ENCODE peak calls at places on chromosomes 3 and 15, in four cellular contexts. One of them, this sample, is unnamed.

GRCh38 chr3:58299839-58300516 is 6.1 kb upstream of the RPP14 start:
- DNase-seq in B cell: peak; percentile 51
- DNase-seq in NCI-H1694: no peak
- DNase-seq in stimulated activated CD4-positive, alpha-beta T cell treated with anti-CD3 and anti-CD28 coated beads, Interleukin-1b, Interleukin-23, amount 100 ng/mL, for 48 hours: no peak
- DNase-seq in this sample: no peak

GRCh38 chr15:83844742-83845141 is 190.8 kb downstream of the ADAMTSL3 start:
- DNase-seq in B cell: no peak
- DNase-seq in NCI-H1694: no peak
- DNase-seq in stimulated activated CD4-positive, alpha-beta T cell treated with anti-CD3 and anti-CD28 coated beads, Interleukin-1b, Interleukin-23, amount 100 ng/mL, for 48 hours: no peak
- DNase-seq in this sample: no peak

GRCh38 chr15:77909131-77909940 is 168.2 kb downstream of the TBC1D2B start:
- DNase-seq in B cell: no peak
- DNase-seq in NCI-H1694: no peak
- DNase-seq in stimulated activated CD4-positive, alpha-beta T cell treated with anti-CD3 and anti-CD28 coated beads, Interleukin-1b, Interleukin-23, amount 100 ng/mL, for 48 hours: no peak
- DNase-seq in this sample: no peak

GRCh38 chr3:188283347-188283746 is 129.4 kb downstream of the LPP start:
- DNase-seq in B cell: no peak
- DNase-seq in NCI-H1694: no peak
- DNase-seq in stimulated activated CD4-positive, alpha-beta T cell treated with anti-CD3 and anti-CD28 coated beads, Interleukin-1b, Interleukin-23, amount 100 ng/mL, for 48 hours: no peak
- DNase-seq in this sample: no peak

GRCh38 chr15:75920079-75920478 is 16.4 kb downstream of the FBXO22 start:
- DNase-seq in B cell: no peak
- DNase-seq in NCI-H1694: no peak
- DNase-seq in stimulated activated CD4-positive, alpha-beta T cell treated with anti-CD3 and anti-CD28 coated beads, Interleukin-1b, Interleukin-23, amount 100 ng/mL, for 48 hours: no peak
- DNase-seq in this sample: no peak

GRCh38 chr3:112056451-112056929 is 22.0 kb downstream of the TMPRSS7 start:
- DNase-seq in B cell: no peak
- DNase-seq in NCI-H1694: no peak
- DNase-seq in stimulated activated CD4-positive, alpha-beta T cell treated with anti-CD3 and anti-CD28 coated beads, Interleukin-1b, Interleukin-23, amount 100 ng/mL, for 48 hours: peak; percentile 19
- DNase-seq in this sample: no peak

GRCh38 chr3:19961960-19962359 is 15.1 kb downstream of the RAB5A start:
- DNase-seq in B cell: no peak
- DNase-seq in NCI-H1694: no peak
- DNase-seq in stimulated activated CD4-positive, alpha-beta T cell treated with anti-CD3 and anti-CD28 coated beads, Interleukin-1b, Interleukin-23, amount 100 ng/mL, for 48 hours: no peak
- DNase-seq in this sample: no peak

GRCh38 chr3:87206070-87206469 is 21.0 kb upstream of the CHMP2B start:
- DNase-seq in B cell: no peak
- DNase-seq in NCI-H1694: no peak
- DNase-seq in stimulated activated CD4-positive, alpha-beta T cell treated with anti-CD3 and anti-CD28 coated beads, Interleukin-1b, Interleukin-23, amount 100 ng/mL, for 48 hours: peak; percentile 6
- DNase-seq in this sample: no peak

GRCh38 chr3:12501360-12502020 is 17.2 kb downstream of the TSEN2 start:
- DNase-seq in B cell: no peak
- DNase-seq in NCI-H1694: no peak
- DNase-seq in stimulated activated CD4-positive, alpha-beta T cell treated with anti-CD3 and anti-CD28 coated beads, Interleukin-1b, Interleukin-23, amount 100 ng/mL, for 48 hours: no peak
- DNase-seq in this sample: no peak

GRCh38 chr3:196175717-196176116 is 35.5 kb downstream of the ZDHHC19 start:
- DNase-seq in B cell: no peak
- DNase-seq in NCI-H1694: no peak
- DNase-seq in stimulated activated CD4-positive, alpha-beta T cell treated with anti-CD3 and anti-CD28 coated beads, Interleukin-1b, Interleukin-23, amount 100 ng/mL, for 48 hours: no peak
- DNase-seq in this sample: no peak

GRCh38 chr15:33160581-33161165 is 33.8 kb downstream of the FMN1 start:
- DNase-seq in B cell: no peak
- DNase-seq in NCI-H1694: no peak
- DNase-seq in stimulated activated CD4-positive, alpha-beta T cell treated with anti-CD3 and anti-CD28 coated beads, Interleukin-1b, Interleukin-23, amount 100 ng/mL, for 48 hours: no peak
- DNase-seq in this sample: no peak

GRCh38 chr3:54853573-54854404 is 74.1 kb downstream of the LRTM1 start:
- DNase-seq in B cell: peak; percentile 18
- DNase-seq in NCI-H1694: peak; percentile 11
- DNase-seq in stimulated activated CD4-positive, alpha-beta T cell treated with anti-CD3 and anti-CD28 coated beads, Interleukin-1b, Interleukin-23, amount 100 ng/mL, for 48 hours: peak; percentile 42
- DNase-seq in this sample: peak; percentile 76

GRCh38 chr15:82680200-82681102 is 29.2 kb downstream of the AP3B2 start:
- DNase-seq in B cell: peak; percentile 90
- DNase-seq in NCI-H1694: no peak
- DNase-seq in stimulated activated CD4-positive, alpha-beta T cell treated with anti-CD3 and anti-CD28 coated beads, Interleukin-1b, Interleukin-23, amount 100 ng/mL, for 48 hours: peak; percentile 79
- DNase-seq in this sample: peak; percentile 67

GRCh38 chr3:191385101-191385500 is 54.8 kb upstream of the UTS2B start:
- DNase-seq in B cell: no peak
- DNase-seq in NCI-H1694: no peak
- DNase-seq in stimulated activated CD4-positive, alpha-beta T cell treated with anti-CD3 and anti-CD28 coated beads, Interleukin-1b, Interleukin-23, amount 100 ng/mL, for 48 hours: no peak
- DNase-seq in this sample: no peak

GRCh38 chr3:143243686-143244085 is 124.1 kb downstream of the CHST2 start:
- DNase-seq in B cell: no peak
- DNase-seq in NCI-H1694: no peak
- DNase-seq in stimulated activated CD4-positive, alpha-beta T cell treated with anti-CD3 and anti-CD28 coated beads, Interleukin-1b, Interleukin-23, amount 100 ng/mL, for 48 hours: no peak
- DNase-seq in this sample: no peak

GRCh38 chr15:38207591-38207990 is 45.0 kb upstream of the SPRED1 start:
- DNase-seq in B cell: no peak
- DNase-seq in NCI-H1694: no peak
- DNase-seq in stimulated activated CD4-positive, alpha-beta T cell treated with anti-CD3 and anti-CD28 coated beads, Interleukin-1b, Interleukin-23, amount 100 ng/mL, for 48 hours: no peak
- DNase-seq in this sample: no peak

GRCh38 chr3:82773207-82773606 is 1011.8 kb upstream of the GBE1 start:
- DNase-seq in B cell: no peak
- DNase-seq in NCI-H1694: no peak
- DNase-seq in stimulated activated CD4-positive, alpha-beta T cell treated with anti-CD3 and anti-CD28 coated beads, Interleukin-1b, Interleukin-23, amount 100 ng/mL, for 48 hours: no peak
- DNase-seq in this sample: no peak

GRCh38 chr3:24096695-24097290 is 151.7 kb downstream of the NR1D2 start:
- DNase-seq in B cell: no peak
- DNase-seq in NCI-H1694: no peak
- DNase-seq in stimulated activated CD4-positive, alpha-beta T cell treated with anti-CD3 and anti-CD28 coated beads, Interleukin-1b, Interleukin-23, amount 100 ng/mL, for 48 hours: no peak
- DNase-seq in this sample: no peak

GRCh38 chr3:61820306-61820992 is 259.1 kb downstream of the PTPRG start:
- DNase-seq in B cell: no peak
- DNase-seq in NCI-H1694: no peak
- DNase-seq in stimulated activated CD4-positive, alpha-beta T cell treated with anti-CD3 and anti-CD28 coated beads, Interleukin-1b, Interleukin-23, amount 100 ng/mL, for 48 hours: no peak
- DNase-seq in this sample: no peak

GRCh38 chr3:55570361-55570760 is 83.3 kb upstream of the WNT5A start:
- DNase-seq in B cell: no peak
- DNase-seq in NCI-H1694: no peak
- DNase-seq in stimulated activated CD4-positive, alpha-beta T cell treated with anti-CD3 and anti-CD28 coated beads, Interleukin-1b, Interleukin-23, amount 100 ng/mL, for 48 hours: no peak
- DNase-seq in this sample: no peak

GRCh38 chr15:54197995-54198394 is 219.8 kb downstream of the UNC13C start:
- DNase-seq in B cell: no peak
- DNase-seq in NCI-H1694: no peak
- DNase-seq in stimulated activated CD4-positive, alpha-beta T cell treated with anti-CD3 and anti-CD28 coated beads, Interleukin-1b, Interleukin-23, amount 100 ng/mL, for 48 hours: no peak
- DNase-seq in this sample: no peak

GRCh38 chr15:79777916-79778315 is 118.9 kb downstream of the MTHFS start:
- DNase-seq in B cell: no peak
- DNase-seq in NCI-H1694: no peak
- DNase-seq in stimulated activated CD4-positive, alpha-beta T cell treated with anti-CD3 and anti-CD28 coated beads, Interleukin-1b, Interleukin-23, amount 100 ng/mL, for 48 hours: no peak
- DNase-seq in this sample: no peak

GRCh38 chr3:169945313-169945712 is 21.3 kb upstream of the SEC62 start:
- DNase-seq in B cell: peak; percentile 87
- DNase-seq in NCI-H1694: no peak
- DNase-seq in stimulated activated CD4-positive, alpha-beta T cell treated with anti-CD3 and anti-CD28 coated beads, Interleukin-1b, Interleukin-23, amount 100 ng/mL, for 48 hours: peak; percentile 73
- DNase-seq in this sample: peak; percentile 86

GRCh38 chr3:176767385-176767784 is 429.9 kb downstream of the TBL1XR1 start:
- DNase-seq in B cell: no peak
- DNase-seq in NCI-H1694: no peak
- DNase-seq in stimulated activated CD4-positive, alpha-beta T cell treated with anti-CD3 and anti-CD28 coated beads, Interleukin-1b, Interleukin-23, amount 100 ng/mL, for 48 hours: no peak
- DNase-seq in this sample: no peak

GRCh38 chr3:124817079-124817478 is 70.1 kb downstream of the ITGB5 start:
- DNase-seq in B cell: no peak
- DNase-seq in NCI-H1694: no peak
- DNase-seq in stimulated activated CD4-positive, alpha-beta T cell treated with anti-CD3 and anti-CD28 coated beads, Interleukin-1b, Interleukin-23, amount 100 ng/mL, for 48 hours: no peak
- DNase-seq in this sample: no peak

GRCh38 chr3:39185959-39186691 is 6.3 kb downstream of the XIRP1 start:
- DNase-seq in B cell: no peak
- DNase-seq in NCI-H1694: no peak
- DNase-seq in stimulated activated CD4-positive, alpha-beta T cell treated with anti-CD3 and anti-CD28 coated beads, Interleukin-1b, Interleukin-23, amount 100 ng/mL, for 48 hours: no peak
- DNase-seq in this sample: peak; percentile 38

GRCh38 chr3:87088984-87089841 is 98.3 kb upstream of the VGLL3 start:
- DNase-seq in B cell: peak; percentile 2
- DNase-seq in NCI-H1694: no peak
- DNase-seq in stimulated activated CD4-positive, alpha-beta T cell treated with anti-CD3 and anti-CD28 coated beads, Interleukin-1b, Interleukin-23, amount 100 ng/mL, for 48 hours: no peak
- DNase-seq in this sample: peak; percentile 51

GRCh38 chr15:66004618-66005262 is 135.4 kb downstream of the RAB11A start:
- DNase-seq in B cell: no peak
- DNase-seq in NCI-H1694: no peak
- DNase-seq in stimulated activated CD4-positive, alpha-beta T cell treated with anti-CD3 and anti-CD28 coated beads, Interleukin-1b, Interleukin-23, amount 100 ng/mL, for 48 hours: no peak
- DNase-seq in this sample: no peak